ENCODE peak calls at places on chromosomes 6 and 20, in five cellular contexts. One of them, this sample, is unnamed.
A peak's percentile ranks its signal among the peaks of the same experiment; 100 is the strongest.

GRCh38 chr6:5996701-5997419 is 9.9 kb downstream of the NRN1 start:
- DNase-seq in pancreas: no peak
- DNase-seq in MM.1S: no peak
- DNase-seq in cardiac muscle cell: peak; percentile 43
- DNase-seq in brain microvascular endothelial cell: peak; percentile 34
- DNase-seq in this sample: no peak

GRCh38 chr20:50855498-50856474 is 60.9 kb downstream of the BCAS4 start:
- DNase-seq in pancreas: peak; percentile 63
- DNase-seq in MM.1S: no peak
- DNase-seq in cardiac muscle cell: no peak
- DNase-seq in brain microvascular endothelial cell: no peak
- DNase-seq in this sample: no peak

GRCh38 chr6:126667728-126668127 is 327.8 kb downstream of the CENPW start:
- DNase-seq in pancreas: no peak
- DNase-seq in MM.1S: no peak
- DNase-seq in cardiac muscle cell: no peak
- DNase-seq in brain microvascular endothelial cell: no peak
- DNase-seq in this sample: no peak

GRCh38 chr6:121305957-121306607 is 28.2 kb downstream of the TBC1D32 start:
- DNase-seq in pancreas: no peak
- DNase-seq in MM.1S: peak; percentile 45
- DNase-seq in cardiac muscle cell: peak; percentile 50
- DNase-seq in brain microvascular endothelial cell: no peak
- DNase-seq in this sample: no peak

GRCh38 chr6:24923885-24924401 is 11.8 kb downstream of the RIPOR2 start:
- DNase-seq in pancreas: no peak
- DNase-seq in MM.1S: no peak
- DNase-seq in cardiac muscle cell: no peak
- DNase-seq in brain microvascular endothelial cell: no peak
- DNase-seq in this sample: no peak

GRCh38 chr20:2578430-2579192 is 42.2 kb downstream of the TMC2 start:
- DNase-seq in pancreas: peak; percentile 38
- DNase-seq in MM.1S: no peak
- DNase-seq in cardiac muscle cell: peak; percentile 63
- DNase-seq in brain microvascular endothelial cell: no peak
- DNase-seq in this sample: no peak

GRCh38 chr20:2332711-2333110 is 36.9 kb downstream of the TGM3 start:
- DNase-seq in pancreas: no peak
- DNase-seq in MM.1S: no peak
- DNase-seq in cardiac muscle cell: no peak
- DNase-seq in brain microvascular endothelial cell: no peak
- DNase-seq in this sample: no peak

GRCh38 chr6:162684961-162685360 is 42.6 kb downstream of the PRKN start:
- DNase-seq in pancreas: no peak
- DNase-seq in MM.1S: no peak
- DNase-seq in cardiac muscle cell: no peak
- DNase-seq in brain microvascular endothelial cell: no peak
- DNase-seq in this sample: no peak

GRCh38 chr6:100968934-100969333 is 87.8 kb upstream of the ASCC3 start:
- DNase-seq in pancreas: no peak
- DNase-seq in MM.1S: no peak
- DNase-seq in cardiac muscle cell: no peak
- DNase-seq in brain microvascular endothelial cell: no peak
- DNase-seq in this sample: no peak

GRCh38 chr20:59086923-59087322 is 44.3 kb upstream of the PRELID3B start:
- DNase-seq in pancreas: no peak
- DNase-seq in MM.1S: no peak
- DNase-seq in cardiac muscle cell: no peak
- DNase-seq in brain microvascular endothelial cell: no peak
- DNase-seq in this sample: no peak
- H3K36me3 ChIP-seq in pancreas: no peaks in the 10 kb centered on the region
- H3K36me3 ChIP-seq in MM.1S: no peaks in the 10 kb centered on the region
- H3K36me3 ChIP-seq in cardiac muscle cell: no peaks in the 10 kb centered on the region
- H3K36me3 ChIP-seq in brain microvascular endothelial cell: no peaks in the 10 kb centered on the region
- H3K36me3 ChIP-seq in this sample: no peaks in the 10 kb centered on the region

GRCh38 chr6:3162067-3162497 is 4.7 kb upstream of the TUBB2A start:
- DNase-seq in pancreas: no peak
- DNase-seq in MM.1S: no peak
- DNase-seq in cardiac muscle cell: no peak
- DNase-seq in brain microvascular endothelial cell: no peak
- DNase-seq in this sample: no peak
- H3K27ac ChIP-seq in pancreas: peak overlapping the region; percentile 94
- H3K27ac ChIP-seq in MM.1S: no peak overlapping the region
- H3K27ac ChIP-seq in cardiac muscle cell: no peak overlapping the region
- H3K27ac ChIP-seq in brain microvascular endothelial cell: no peak overlapping the region
- H3K27ac ChIP-seq in this sample: peak overlapping the region; percentile 70

GRCh38 chr6:2890981-2891767 is 11.9 kb downstream of the SERPINB9 start:
- DNase-seq in pancreas: no peak
- DNase-seq in MM.1S: no peak
- DNase-seq in cardiac muscle cell: no peak
- DNase-seq in brain microvascular endothelial cell: no peak
- DNase-seq in this sample: no peak
- H3K4me3 ChIP-seq in pancreas: no peak overlapping the region
- H3K4me3 ChIP-seq in MM.1S: no peak overlapping the region
- H3K4me3 ChIP-seq in cardiac muscle cell: no peak overlapping the region
- H3K4me3 ChIP-seq in brain microvascular endothelial cell: no peak overlapping the region
- H3K4me3 ChIP-seq in this sample: peak overlapping the region; percentile 34

DNA sequence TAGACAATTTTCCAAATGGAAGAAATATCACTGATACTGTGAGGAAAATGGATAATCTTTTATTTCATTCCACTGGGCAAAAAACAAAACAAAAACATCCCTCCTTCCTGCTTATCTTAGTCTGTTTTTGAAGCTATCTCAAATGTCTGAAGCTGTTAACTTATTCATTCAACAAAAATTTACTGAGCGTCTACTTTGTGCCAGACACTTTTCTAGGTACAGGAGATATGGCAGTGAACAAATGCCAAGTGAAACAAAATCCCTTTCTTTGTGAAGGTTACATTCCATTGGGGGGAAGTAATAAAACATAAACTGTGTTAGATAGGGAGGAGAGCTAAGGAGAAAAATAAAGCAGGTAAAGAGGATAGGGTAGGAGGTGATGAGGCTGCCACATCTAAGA is 47.5 kb downstream of the TNFRSF21 start:
- DNase-seq in pancreas: no peak
- DNase-seq in MM.1S: no peak
- DNase-seq in cardiac muscle cell: no peak
- DNase-seq in brain microvascular endothelial cell: no peak
- DNase-seq in this sample: no peak
- H3K36me3 ChIP-seq in pancreas: no peaks in the 10 kb centered on the region
- H3K36me3 ChIP-seq in MM.1S: no peaks in the 10 kb centered on the region
- H3K36me3 ChIP-seq in cardiac muscle cell: no peaks in the 10 kb centered on the region
- H3K36me3 ChIP-seq in brain microvascular endothelial cell: no peaks in the 10 kb centered on the region
- H3K36me3 ChIP-seq in this sample: no peaks in the 10 kb centered on the region